ENCODE peak calls at places on chromosomes 13 and 19, in six cellular contexts. W is mesendoderm, K is heart left ventricle, V is aorta, G is spleen, S is tibial artery. P is an unnamed sample.

GRCh38 chr13:44350775-44351504 is 22.7 kb upstream of the SERP2 start:
- DNase-seq in W (peak; percentile 64), K (no peak), S (no peak), G (no peak), V (no peak), P (no peak)

GRCh38 chr13:52070929-52071523 is 46.5 kb downstream of the UTP14C start:
- DNase-seq in V (no peak), W (peak; percentile 55), G (no peak), K (no peak), S (no peak), P (no peak)

GRCh38 chr13:50685491-50685890 is 158.0 kb downstream of the DLEU7 start:
- DNase-seq in W (peak; percentile 29), S (peak; percentile 74), K (peak; percentile 86), V (peak; percentile 86), G (no peak), P (no peak)

GRCh38 chr19:47253467-47253881 is 2.9 kb upstream of the CCDC9 start:
- DNase-seq in K (no peak), G (no peak), S (no peak), W (peak; percentile 65), V (no peak), P (no peak)

GRCh38 chr13:24741016-24741662 is 22.8 kb upstream of the RNF17 start:
- DNase-seq in V (no peak), S (no peak), K (no peak), G (no peak), W (peak; percentile 56), P (no peak)

GRCh38 chr13:109790951-109791605 is 4.7 kb upstream of the IRS2 start:
- DNase-seq in S (no peak), G (no peak), V (no peak), K (no peak), W (peak; percentile 77), P (no peak)

GRCh38 chr19:18946918-18947317 is 5.9 kb upstream of the HOMER3 start:
- DNase-seq in S (no peak), G (no peak), V (no peak), K (no peak), W (no peak), P (no peak)

GRCh38 chr19:54178581-54179261 is 5.8 kb upstream of the TMC4 start:
- DNase-seq in G (peak; percentile 78), K (no peak), W (peak; percentile 51), V (no peak), S (no peak), P (no peak)

GRCh38 chr19:49106648-49107135 is 7.5 kb upstream of the LIN7B start:
- DNase-seq in K (no peak), S (no peak), W (peak; percentile 71), V (no peak), G (peak; percentile 88), P (no peak)

GRCh38 chr13:47598340-47598911 is 402.6 kb downstream of the SUCLA2 start:
- DNase-seq in S (no peak), V (no peak), G (no peak), K (no peak), W (peak; percentile 57), P (no peak)

GRCh38 chr13:97328222-97328790 is 105.7 kb upstream of the RAP2A start:
- DNase-seq in S (no peak), G (no peak), V (no peak), K (no peak), W (peak; percentile 98), P (no peak)

DNA sequence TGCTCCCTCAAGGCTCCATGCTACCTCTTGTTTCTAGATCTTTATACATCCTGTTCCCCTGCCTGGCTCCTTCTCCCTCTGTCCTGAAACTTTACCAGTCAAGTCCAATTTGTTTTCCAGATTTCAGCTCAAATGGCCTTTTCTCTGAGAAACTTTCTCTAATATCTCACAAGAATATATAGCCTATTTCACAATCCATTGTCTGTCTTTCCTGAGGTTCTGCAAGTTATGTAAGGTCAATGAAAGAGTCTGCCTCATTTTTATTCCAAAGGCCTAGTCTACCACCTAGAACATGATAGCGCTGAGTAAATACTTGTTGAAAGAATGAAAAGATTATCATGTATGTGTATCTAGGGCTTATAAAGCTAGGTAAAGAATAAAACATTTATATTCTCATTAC is 348.8 kb downstream of the SPRY2 start:
- DNase-seq in W (no peak), S (no peak), K (no peak), V (no peak), G (no peak), P (no peak)
- H3K4me1 ChIP-seq in W (peaks cover 12% of the 10 kb centered on the region), S (no peaks in the 10 kb centered on the region), K (no peaks in the 10 kb centered on the region), V (no peaks in the 10 kb centered on the region), G (no peaks in the 10 kb centered on the region), P (no peaks in the 10 kb centered on the region)

GRCh38 chr19:1237754-1238372 is at the start of gene CBARP:
- DNase-seq in S (no peak), K (no peak), W (no peak), G (no peak), V (no peak), P (no peak)
- H3K4me1 ChIP-seq in S (peaks cover 40% of the 10 kb centered on the region), K (peaks cover 66% of the 10 kb centered on the region), W (no peaks in the 10 kb centered on the region), G (peaks cover 39% of the 10 kb centered on the region), V (no peaks in the 10 kb centered on the region), P (peaks cover 63% of the 10 kb centered on the region)

GRCh38 chr19:13985771-13986347 is 20.3 kb downstream of the RFX1 start:
- DNase-seq in G (no peak), V (no peak), W (peak; percentile 37), S (no peak), K (no peak), P (no peak)
- H3K4me1 ChIP-seq in G (peaks cover 35% of the 10 kb centered on the region), V (no peaks in the 10 kb centered on the region), W (peaks cover 3% of the 10 kb centered on the region), S (peaks cover 11% of the 10 kb centered on the region), K (peaks cover 28% of the 10 kb centered on the region), P (peaks cover 25% of the 10 kb centered on the region)

GRCh38 chr19:2771786-2772674 is 11.0 kb downstream of the SGTA start:
- DNase-seq in S (no peak), G (peak; percentile 67), V (no peak), K (no peak), W (no peak), P (no peak)
- H3K4me1 ChIP-seq in S (peaks cover 7% of the 10 kb centered on the region), G (peaks cover 27% of the 10 kb centered on the region), V (no peaks in the 10 kb centered on the region), K (peaks cover 70% of the 10 kb centered on the region), W (no peaks in the 10 kb centered on the region), P (no peaks in the 10 kb centered on the region)

GRCh38 chr13:113833111-113833830 is 30.6 kb downstream of the GAS6 start:
- DNase-seq in G (no peak), V (no peak), K (no peak), W (no peak), S (no peak), P (no peak)
- H3K4me1 ChIP-seq in G (peaks cover 9% of the 10 kb centered on the region), V (no peaks in the 10 kb centered on the region), K (peaks cover 16% of the 10 kb centered on the region), W (peaks cover 3% of the 10 kb centered on the region), S (peaks cover 17% of the 10 kb centered on the region), P (peaks cover 15% of the 10 kb centered on the region)

GRCh38 chr19:4428326-4428975 is 26.0 kb downstream of the CHAF1A start:
- DNase-seq in G (no peak), V (no peak), S (no peak), W (no peak), K (peak; percentile 55), P (no peak)
- H3K4me1 ChIP-seq in G (peaks cover 2% of the 10 kb centered on the region), V (no peaks in the 10 kb centered on the region), S (no peaks in the 10 kb centered on the region), W (no peaks in the 10 kb centered on the region), K (no peaks in the 10 kb centered on the region), P (peaks cover 28% of the 10 kb centered on the region)

GRCh38 chr19:13091400-13092161 is 11.1 kb downstream of the LYL1 start:
- DNase-seq in S (peak; percentile 85), V (peak; percentile 92), K (no peak), G (no peak), W (peak; percentile 72), P (peak; percentile 72)

GRCh38 chr19:13090511-13091231 is 12.0 kb downstream of the LYL1 start:
- DNase-seq in V (no peak), W (no peak), K (no peak), G (no peak), S (no peak), P (peak; percentile 66)

GRCh38 chr19:13092608-13093260 is 9.9 kb downstream of the LYL1 start:
- DNase-seq in W (no peak), S (no peak), V (no peak), G (no peak), K (no peak), P (peak; percentile 69)

GRCh38 chr19:13093407-13094284 is 9.0 kb downstream of the LYL1 start:
- DNase-seq in S (peak; percentile 78), V (peak; percentile 93), G (peak; percentile 96), W (peak; percentile 95), K (peak; percentile 91), P (peak; percentile 94)

GRCh38 chr19:13092206-13092605 is 10.5 kb downstream of the LYL1 start:
- DNase-seq in K (no peak), G (no peak), V (no peak), W (no peak), S (no peak), P (no peak)
- H3K4me1 ChIP-seq in K (peaks cover 64% of the 10 kb centered on the region), G (peaks cover 30% of the 10 kb centered on the region), V (no peaks in the 10 kb centered on the region), W (peaks cover 10% of the 10 kb centered on the region), S (peaks cover 56% of the 10 kb centered on the region), P (peaks cover 48% of the 10 kb centered on the region)

GRCh38 chr19:11995174-11995573 is 30.3 kb downstream of the ZNF763 start:
- DNase-seq in S (no peak), W (peak; percentile 79), K (no peak), G (no peak), V (no peak), P (no peak)
- H3K4me1 ChIP-seq in S (no peaks in the 10 kb centered on the region), W (peaks cover 3% of the 10 kb centered on the region), K (peaks cover 6% of the 10 kb centered on the region), G (no peaks in the 10 kb centered on the region), V (no peaks in the 10 kb centered on the region), P (no peaks in the 10 kb centered on the region)

GRCh38 chr19:12882589-12882988 is 1.3 kb upstream of the DNASE2 start:
- DNase-seq in W (no peak), K (no peak), G (no peak), V (no peak), S (no peak), P (no peak)
- H3K4me1 ChIP-seq in W (no peaks in the 10 kb centered on the region), K (peaks cover 31% of the 10 kb centered on the region), G (peaks cover 11% of the 10 kb centered on the region), V (no peaks in the 10 kb centered on the region), S (peaks cover 15% of the 10 kb centered on the region), P (peaks cover 53% of the 10 kb centered on the region)

GRCh38 chr19:35713904-35714440 is 3.8 kb upstream of the KMT2B start:
- DNase-seq in V (no peak), G (no peak), K (no peak), S (no peak), W (no peak), P (no peak)
- H3K4me1 ChIP-seq in V (no peaks in the 10 kb centered on the region), G (peaks cover 22% of the 10 kb centered on the region), K (peaks cover 22% of the 10 kb centered on the region), S (peaks cover 12% of the 10 kb centered on the region), W (peaks cover 4% of the 10 kb centered on the region), P (peaks cover 24% of the 10 kb centered on the region)

P was measured in left lung.